ENCODE peak calls at places on chromosomes 13 and 19, in seven cellular contexts. V, U, Q, K, Y, W and A are unnamed samples.

GRCh38 chr13:112961457-112962369 is 7.3 kb upstream of the MCF2L start:
- DNase-seq in U (no peak), Q (no peak), V (no peak), K (no peak), W (no peak), Y (no peak), A (no peak)

GRCh38 chr13:27251166-27252088 is at the start of gene RPL21:
- DNase-seq in Y (peak; percentile 97), Q (peak; percentile 96), W (peak; percentile 96), V (peak; percentile 91), K (peak; percentile 96), U (peak; percentile 99), A (peak; percentile 90)

GRCh38 chr19:9917322-9917721 is 19.0 kb downstream of the OLFM2 start:
- DNase-seq in Q (peak; percentile 26), K (no peak), Y (no peak), U (no peak), V (peak; percentile 46), W (peak; percentile 35), A (no peak)

GRCh38 chr13:100825551-100825950 is 151.0 kb upstream of the TMTC4 start:
- DNase-seq in W (no peak), K (peak; percentile 53), V (peak; percentile 30), Y (no peak), U (no peak), Q (no peak), A (peak; percentile 3)

GRCh38 chr19:34278783-34279182 is 24.4 kb downstream of the GARRE1 start:
- DNase-seq in K (no peak), Y (no peak), W (no peak), Q (no peak), V (no peak), U (no peak), A (no peak)

GRCh38 chr13:63517376-63517775 is 2101.7 kb upstream of the PCDH20 start:
- DNase-seq in U (no peak), K (peak; percentile 99), Y (no peak), Q (no peak), V (no peak), W (no peak), A (peak; percentile 29)

GRCh38 chr13:51585696-51586095 is 1.4 kb downstream of the WDFY2 start:
- DNase-seq in U (no peak), W (no peak), Q (no peak), K (no peak), V (peak; percentile 91), Y (no peak), A (no peak)

GRCh38 chr19:390386-391198 is 18.4 kb downstream of the C2CD4C start:
- DNase-seq in K (no peak), V (no peak), U (no peak), Q (no peak), W (no peak), Y (no peak), A (no peak)

GRCh38 chr19:41552558-41552957 is 23.4 kb upstream of the CEACAM21 start:
- DNase-seq in U (no peak), Y (no peak), V (no peak), W (no peak), Q (no peak), K (no peak), A (no peak)

GRCh38 chr19:54674021-54674617 is 11.3 kb downstream of the LILRB4 start:
- DNase-seq in W (no peak), U (no peak), K (no peak), Y (no peak), V (peak; percentile 30), Q (no peak), A (no peak)

GRCh38 chr13:87999141-87999765 is 328.1 kb downstream of the SLITRK5 start:
- DNase-seq in K (peak; percentile 41), U (no peak), Q (no peak), V (peak; percentile 26), W (no peak), Y (no peak), A (peak; percentile 18)

GRCh38 chr13:88000239-88000638 is 329.1 kb downstream of the SLITRK5 start:
- DNase-seq in W (no peak), K (no peak), V (no peak), Y (no peak), Q (no peak), U (no peak), A (no peak)

GRCh38 chr13:87999791-88000190 is 328.6 kb downstream of the SLITRK5 start:
- DNase-seq in U (no peak), K (peak; percentile 1), Q (no peak), V (peak; percentile 1), W (no peak), Y (no peak), A (no peak)

GRCh38 chr13:88000787-88001186 is 329.6 kb downstream of the SLITRK5 start:
- DNase-seq in Y (no peak), W (no peak), U (no peak), Q (no peak), K (no peak), V (no peak), A (no peak)

GRCh38 chr13:88005188-88005587 is 334.0 kb downstream of the SLITRK5 start:
- DNase-seq in K (no peak), W (no peak), Y (no peak), V (no peak), U (no peak), Q (no peak), A (no peak)
- TF ChIP-seq CTCF in K (no peak), W (no peak), Y (no peak), V (no peak), U (no peak), Q (no peak), A (no peak)

DNA sequence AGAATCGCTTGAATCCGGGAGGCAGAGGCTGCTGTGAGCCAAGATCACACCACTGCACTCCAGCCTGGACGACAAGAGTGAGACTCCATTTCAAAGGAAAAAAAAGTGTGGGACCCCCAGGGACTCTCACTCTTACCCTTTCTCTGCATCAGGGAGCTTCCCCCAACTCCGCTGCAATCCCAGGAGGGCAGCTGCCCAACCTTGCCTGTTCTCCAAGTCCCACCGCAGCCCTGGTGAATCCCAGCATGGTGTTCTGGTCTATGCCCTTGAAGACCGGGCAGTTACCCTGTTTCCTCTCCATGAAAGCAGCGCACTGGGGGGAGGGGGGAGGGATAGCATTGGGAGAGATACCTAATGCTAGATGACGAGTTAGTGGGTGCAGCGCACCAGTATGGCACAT is 35.7 kb upstream of the DPRX start:
- DNase-seq in Y (no peak), K (no peak), V (no peak), Q (no peak), U (no peak), W (no peak), A (no peak)
- H3K4me3 ChIP-seq in Y (no peak overlapping the region), K (no peak overlapping the region), V (no peak overlapping the region), Q (no peak overlapping the region), U (no peak overlapping the region), W (no peak overlapping the region), A (no peak overlapping the region)

GRCh38 chr13:110593430-110594130 is 21.8 kb upstream of the NAXD start:
- DNase-seq in V (peak; percentile 59), W (no peak), Q (no peak), U (no peak), Y (no peak), K (peak; percentile 38), A (no peak)
- TF ChIP-seq CTCF in V (peak; percentile 48), W (peak; percentile 57), Q (no peak), U (peak; percentile 67), Y (peak; percentile 75), K (peak; percentile 60), A (peak; percentile 50)

DNA sequence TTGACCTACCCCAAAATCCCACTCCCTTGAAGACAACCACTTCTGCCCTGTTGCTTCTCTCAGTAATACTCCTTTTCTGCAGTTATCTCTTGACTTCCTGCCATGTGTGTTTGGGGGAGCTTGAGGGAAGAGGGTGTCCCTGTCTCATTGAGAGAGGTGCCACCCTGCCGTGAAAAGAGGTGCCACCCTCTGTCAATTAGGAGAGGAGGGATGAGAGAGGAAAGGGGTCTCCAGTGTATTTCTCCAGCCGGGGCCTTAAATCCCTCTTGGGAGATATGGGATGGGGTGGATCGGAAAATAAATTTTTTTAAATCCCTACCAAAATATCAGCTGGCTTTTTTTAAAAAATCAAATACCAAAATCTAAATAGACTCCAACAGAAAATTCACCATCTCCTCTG is 16.5 kb downstream of the PLD3 start:
- DNase-seq in Q (no peak), K (no peak), U (no peak), W (no peak), V (no peak), Y (no peak), A (no peak)
- H3K4me3 ChIP-seq in Q (peak overlapping the region; percentile 44), K (no peak overlapping the region), U (peak overlapping the region; percentile 36), W (no peak overlapping the region), V (no peak overlapping the region), Y (peak overlapping the region; percentile 45), A (no peak overlapping the region)

DNA sequence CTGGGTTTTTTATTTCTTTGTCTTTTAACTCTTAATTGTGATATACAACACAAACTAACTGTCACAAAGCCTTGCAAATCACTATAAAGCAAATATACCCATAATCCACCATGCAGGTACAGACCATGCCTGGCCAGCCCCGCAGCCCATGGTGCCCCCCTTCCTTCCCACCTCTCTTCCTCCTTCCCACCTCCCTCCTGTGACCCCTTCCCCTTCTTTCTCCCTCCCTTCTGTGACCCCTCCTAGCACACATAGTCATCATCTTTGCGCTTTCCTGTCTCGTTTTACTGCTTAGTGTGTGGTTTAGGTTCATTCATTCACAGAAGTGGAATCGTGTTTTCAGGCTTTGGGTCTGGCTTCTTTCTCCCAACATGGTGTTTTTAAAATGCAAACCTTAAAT is 29.6 kb upstream of the GPR183 start:
- DNase-seq in U (no peak), V (no peak), W (no peak), Y (no peak), Q (no peak), K (no peak), A (no peak)
- TF ChIP-seq CTCF in U (no peak), V (no peak), W (no peak), Y (no peak), Q (no peak), K (no peak), A (no peak)

DNA sequence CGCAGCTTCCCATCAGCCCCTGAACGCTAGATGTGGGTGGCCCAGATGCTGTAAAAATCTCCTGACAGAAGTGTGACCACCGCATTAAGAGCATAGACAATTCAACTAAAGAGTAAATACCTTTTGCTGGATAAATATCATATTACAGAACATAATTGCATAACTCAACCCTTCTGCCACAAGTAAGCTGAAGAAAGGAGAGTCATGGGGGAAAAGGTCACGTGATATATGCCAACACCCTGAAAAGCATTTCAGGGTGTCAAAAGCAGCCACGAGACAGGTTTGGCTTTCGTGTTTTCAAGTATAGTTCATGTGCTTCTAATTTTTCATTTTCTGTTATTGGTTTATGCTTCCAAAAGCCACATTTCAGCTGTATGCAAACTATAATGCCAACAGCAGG is 71.3 kb downstream of the LHFPL6 start:
- DNase-seq in Y (no peak), W (no peak), K (no peak), U (no peak), Q (no peak), V (peak; percentile 62), A (no peak)
- H3K4me3 ChIP-seq in Y (no peak overlapping the region), W (no peak overlapping the region), K (no peak overlapping the region), U (no peak overlapping the region), Q (no peak overlapping the region), V (no peak overlapping the region), A (no peak overlapping the region)